ENCODE peak calls at places on chromosomes 16 and 17, in ten cellular contexts. G, R, U, J, S, K, Q, A, X and Y are unnamed samples. For H3K4me1, the result is how much of the 10 kb centered on the place peaks cover.

GRCh38 chr16:75085556-75085955 is 31.0 kb downstream of the LDHD start:
- DNase-seq in X (no peak), R (no peak), Q (no peak), K (no peak), A (no peak), G (no peak), S (no peak), J (no peak), U (no peak), Y (no peak)

GRCh38 chr17:82105417-82105881 is 7.4 kb upstream of the FASN start:
- DNase-seq in K (no peak), G (no peak), J (no peak), S (no peak), X (no peak), U (no peak), A (no peak), Q (no peak), R (no peak), Y (no peak)

GRCh38 chr16:77273-77806 is 685 bp upstream of the MPG start:
- DNase-seq in S (no peak), U (peak), K (peak), J (peak), Q (no peak), X (no peak), G (peak), R (peak), A (peak), Y (no peak)

GRCh38 chr16:4931381-4931780 is 5.6 kb downstream of the PPL start:
- DNase-seq in K (no peak), Q (no peak), J (no peak), G (no peak), U (no peak), X (no peak), A (no peak), R (no peak), S (no peak), Y (no peak)

GRCh38 chr17:43717913-43718312 is 40.7 kb downstream of the SOST start:
- DNase-seq in J (no peak), R (no peak), A (no peak), X (no peak), S (no peak), Q (no peak), U (no peak), K (no peak), G (no peak), Y (no peak)

GRCh38 chr16:2022723-2023097 is 3.1 kb downstream of the NPW start:
- DNase-seq in K (peak), R (no peak), S (no peak), X (no peak), Q (no peak), A (no peak), J (no peak), G (no peak), U (no peak), Y (peak)

GRCh38 chr17:63703556-63704258 is 3.8 kb upstream of the LIMD2 start:
- DNase-seq in S (no peak), G (no peak), U (no peak), A (no peak), Q (no peak), K (no peak), R (no peak), J (no peak), X (no peak), Y (peak)

GRCh38 chr16:15776572-15776971 is 80.3 kb downstream of the MYH11 start:
- DNase-seq in U (no peak), J (no peak), Q (no peak), R (no peak), G (no peak), S (no peak), K (no peak), A (no peak), X (no peak), Y (no peak)

GRCh38 chr16:11553371-11553770 is 33.3 kb downstream of the LITAF start:
- DNase-seq in Q (no peak), S (no peak), G (no peak), X (no peak), J (no peak), A (no peak), U (no peak), R (no peak), K (no peak), Y (peak)

GRCh38 chr17:39913989-39914388 is 4.4 kb downstream of the GSDMB start:
- DNase-seq in A (no peak), J (no peak), R (no peak), U (no peak), K (no peak), X (no peak), Q (no peak), S (no peak), G (no peak), Y (no peak)

GRCh38 chr17:38598536-38598935 is 7.2 kb downstream of the SRCIN1 start:
- DNase-seq in K (peak), R (no peak), X (peak), A (no peak), J (peak), U (no peak), S (peak), Q (no peak), G (no peak), Y (no peak)

GRCh38 chr16:30567991-30568638 is 3.4 kb downstream of the ZNF688 start:
- DNase-seq in K (peak), A (no peak), Q (no peak), G (no peak), X (no peak), J (no peak), R (peak), S (no peak), U (peak), Y (no peak)

GRCh38 chr16:64654137-64654652 is 467.7 kb downstream of the CDH11 start:
- DNase-seq in X (no peak), R (peak), U (no peak), Q (no peak), S (no peak), J (no peak), K (no peak), G (no peak), A (no peak), Y (no peak)

GRCh38 chr17:31487648-31488263 is 96.3 kb downstream of the RAB11FIP4 start:
- DNase-seq in G (peak), A (peak), X (peak), U (peak), K (peak), R (peak), J (no peak), S (peak), Q (peak), Y (peak)

GRCh38 chr17:83193336-83194188 is 114.2 kb downstream of the METRNL start:
- DNase-seq in S (no peak), J (no peak), X (no peak), Q (no peak), U (no peak), K (no peak), R (no peak), G (peak), A (peak), Y (peak)

GRCh38 chr17:60390881-60391418 is 983 bp downstream of the USP32 start:
- DNase-seq in R (peak), J (peak), K (peak), A (peak), G (no peak), Q (no peak), X (no peak), S (no peak), U (peak), Y (peak)

GRCh38 chr17:37779554-37779953 is 34.7 kb upstream of the HNF1B start:
- DNase-seq in A (no peak), U (no peak), G (no peak), K (no peak), Q (no peak), J (no peak), X (no peak), S (no peak), R (peak), Y (no peak)

GRCh38 chr16:47753620-47754019 is 292.5 kb downstream of the PHKB start:
- DNase-seq in R (no peak), U (no peak), A (no peak), S (no peak), G (no peak), J (no peak), X (no peak), Q (no peak), K (no peak), Y (no peak)

GRCh38 chr17:19723967-19724366 is 7.6 kb upstream of the SLC47A2 start:
- DNase-seq in X (no peak), A (peak), J (no peak), K (no peak), Q (no peak), G (no peak), U (no peak), R (peak), S (no peak), Y (no peak)

GRCh38 chr17:39791296-39791992 is 53.7 kb downstream of the GRB7 start:
- DNase-seq in U (peak), A (no peak), X (no peak), G (no peak), R (no peak), K (no peak), S (no peak), Q (no peak), J (no peak), Y (no peak)

GRCh38 chr17:81365601-81366585 is 29.4 kb upstream of the BAHCC1 start:
- DNase-seq in R (no peak), U (no peak), X (no peak), A (no peak), Q (no peak), S (peak), J (peak), K (no peak), G (no peak), Y (no peak)

GRCh38 chr16:19139436-19140091 is 25.8 kb downstream of the ITPRIPL2 start:
- DNase-seq in S (no peak), R (no peak), J (no peak), U (no peak), A (no peak), G (no peak), X (no peak), K (no peak), Q (no peak), Y (no peak)

GRCh38 chr16:73565263-73565662 is 517.3 kb upstream of the ZFHX3 start:
- DNase-seq in S (peak), Q (no peak), G (no peak), X (peak), K (no peak), R (no peak), U (no peak), A (no peak), J (no peak), Y (no peak)

GRCh38 chr17:8189041-8189710 is 804 bp downstream of the BORCS6 start:
- DNase-seq in X (no peak), K (no peak), J (peak), U (peak), G (peak), Q (no peak), A (no peak), R (no peak), S (no peak), Y (peak)

GRCh38 chr16:66069576-66069975 is 296.9 kb upstream of the CDH5 start:
- DNase-seq in G (no peak), R (peak), A (no peak), U (no peak), X (no peak), Q (no peak), K (no peak), J (no peak), S (no peak), Y (no peak)

GRCh38 chr16:71811261-71811803 is 2.7 kb upstream of the AP1G1 start:
- DNase-seq in X (no peak), J (no peak), A (no peak), R (no peak), U (peak), K (no peak), S (no peak), Q (no peak), G (no peak), Y (no peak)

GRCh38 chr17:81735181-81736102 is 23.4 kb downstream of the SLC25A10 start:
- DNase-seq in Q (no peak), U (no peak), G (no peak), S (no peak), A (no peak), X (no peak), J (no peak), K (peak), R (peak), Y (peak)

GRCh38 chr17:51427259-51428255 is 167.2 kb downstream of the UTP18 start:
- DNase-seq in R (no peak), G (no peak), S (no peak), X (no peak), Q (no peak), U (peak), J (no peak), K (no peak), A (no peak), Y (no peak)

GRCh38 chr17:72403713-72404209 is 282.9 kb downstream of the SOX9 start:
- DNase-seq in S (no peak), Q (no peak), K (no peak), A (no peak), G (no peak), J (no peak), R (no peak), X (no peak), U (no peak), Y (no peak)

GRCh38 chr17:28404007-28404406 is 2.0 kb downstream of the SLC46A1 start:
- DNase-seq in U (no peak), R (no peak), S (no peak), G (no peak), J (no peak), X (no peak), A (no peak), K (no peak), Q (no peak), Y (no peak)
- H3K4me1 ChIP-seq in U (under half), R (under half), S (under half), G (under half), J (under half), X (under half), A (under half), K (under half), Q (under half), Y (under half)

GRCh38 chr17:28049071-28049470 is 6.6 kb downstream of the NLK start:
- DNase-seq in S (no peak), J (no peak), G (no peak), Q (no peak), K (no peak), U (no peak), R (no peak), X (no peak), A (no peak), Y (no peak)
- H3K4me1 ChIP-seq in S (under half), J (under half), G (half or more), Q (under half), K (under half), U (under half), R (under half), X (under half), A (under half), Y (under half)

GRCh38 chr16:57893559-57894389 is 77.2 kb downstream of the CNGB1 start:
- DNase-seq in K (peak), A (no peak), J (peak), R (peak), X (no peak), U (no peak), Q (no peak), G (no peak), S (no peak), Y (peak)
- H3K4me1 ChIP-seq in K (half or more), A (under half), J (under half), R (under half), X (under half), U (under half), Q (under half), G (under half), S (under half), Y (half or more)

GRCh38 chr16:89473791-89474414 is 16.5 kb downstream of the ANKRD11 start:
- DNase-seq in G (no peak), Q (no peak), K (no peak), J (no peak), R (no peak), A (peak), S (no peak), U (no peak), X (no peak), Y (no peak)

GRCh38 chr16:89467382-89467781 is 23.0 kb downstream of the ANKRD11 start:
- DNase-seq in R (no peak), G (no peak), Q (no peak), K (no peak), U (no peak), S (no peak), X (no peak), A (no peak), J (no peak), Y (no peak)

GRCh38 chr16:89473136-89473712 is 17.1 kb downstream of the ANKRD11 start:
- DNase-seq in X (no peak), J (no peak), U (no peak), R (no peak), Q (no peak), A (no peak), K (no peak), S (no peak), G (no peak), Y (no peak)

GRCh38 chr16:89472711-89473075 is 17.7 kb downstream of the ANKRD11 start:
- DNase-seq in U (no peak), S (no peak), G (no peak), X (no peak), R (no peak), A (peak), J (no peak), Q (no peak), K (no peak), Y (no peak)

DNA sequence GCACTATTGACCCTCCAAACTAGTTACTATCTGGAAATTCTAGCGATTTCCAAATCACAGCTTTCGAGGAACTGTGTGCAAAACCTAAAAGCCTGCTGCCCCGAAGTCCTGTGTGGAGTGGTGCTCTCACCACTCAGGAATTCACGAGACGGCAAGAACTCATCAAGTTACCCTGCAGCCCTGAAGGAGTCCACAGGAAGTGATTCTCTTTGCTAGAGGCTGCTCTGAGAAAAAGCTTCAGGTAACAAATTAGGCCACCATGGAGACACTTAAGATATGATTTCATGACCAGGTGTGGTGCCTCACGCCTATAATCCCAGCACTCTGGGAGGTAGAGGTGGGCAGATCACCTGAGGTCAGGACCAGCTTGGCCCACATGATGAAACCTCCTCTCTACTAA is 19.1 kb downstream of the ANKRD11 start:
- DNase-seq in S (no peak), J (no peak), A (peak), K (no peak), G (no peak), X (no peak), R (peak), U (no peak), Q (no peak), Y (no peak)
- H3K4me1 ChIP-seq in S (under half), J (under half), A (half or more), K (half or more), G (half or more), X (under half), R (half or more), U (half or more), Q (under half), Y (under half)

GRCh38 chr17:79986441-79987186 is 49.1 kb downstream of the TBC1D16 start:
- DNase-seq in G (no peak), X (no peak), R (peak), A (peak), Q (no peak), J (no peak), S (no peak), K (no peak), U (no peak), Y (peak)
- H3K4me1 ChIP-seq in G (under half), X (under half), R (under half), A (under half), Q (under half), J (under half), S (half or more), K (half or more), U (under half), Y (under half)

GRCh38 chr17:74757931-74758845 is 9.8 kb downstream of the NHERF1 start:
- DNase-seq in S (no peak), U (no peak), K (no peak), A (no peak), X (no peak), R (no peak), J (no peak), G (peak), Q (no peak), Y (no peak)

GRCh38 chr17:74757502-74757901 is 9.1 kb downstream of the NHERF1 start:
- DNase-seq in A (no peak), S (no peak), R (no peak), U (no peak), X (no peak), G (peak), Q (no peak), K (no peak), J (no peak), Y (no peak)

GRCh38 chr17:74759243-74759801 is 10.9 kb downstream of the NHERF1 start:
- DNase-seq in X (no peak), R (no peak), Q (no peak), U (peak), A (no peak), K (no peak), G (no peak), S (no peak), J (no peak), Y (no peak)

GRCh38 chr17:74759941-74760340 is 11.5 kb downstream of the NHERF1 start:
- DNase-seq in S (no peak), X (no peak), U (no peak), A (no peak), K (no peak), R (no peak), J (no peak), Q (no peak), G (no peak), Y (no peak)

DNA sequence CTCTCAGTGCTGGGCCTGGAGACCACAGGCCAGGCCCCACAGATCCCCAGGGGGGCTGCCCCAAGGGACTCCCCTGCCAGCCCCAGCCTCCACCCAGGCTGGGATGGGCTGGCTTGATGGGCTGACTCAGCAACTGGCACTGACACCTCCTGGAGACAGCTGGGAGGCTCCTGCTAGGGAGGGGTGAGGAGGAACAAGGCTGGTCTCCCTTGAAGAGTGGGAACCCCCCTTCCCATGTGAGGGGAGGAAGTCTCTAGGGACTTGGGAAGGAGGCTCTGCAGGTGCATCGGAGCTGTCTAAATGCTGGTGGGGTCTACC is 10.4 kb downstream of the NHERF1 start:
- DNase-seq in A (no peak), U (no peak), G (no peak), K (peak), Q (no peak), R (no peak), X (no peak), J (no peak), S (no peak), Y (no peak)
- H3K4me1 ChIP-seq in A (under half), U (half or more), G (half or more), K (half or more), Q (under half), R (under half), X (under half), J (under half), S (under half), Y (under half)